ENCODE peak calls at places on chromosomes 3 and 15, in five cellular contexts. M is activated T-helper 1 cell treated with anti-CD3 and anti-CD28 coated beads, Interleukin-2, amount 50 U/mL, for 16 hours; W is nephron progenitor cell; U is caudate nucleus; T is SW 1271. D is an unnamed sample.

GRCh38 chr15:82178061-82178460 is 84.5 kb downstream of the EFL1 start:
- DNase-seq in M (no peak), W (no peak), U (no peak), T (no peak), D (no peak)

GRCh38 chr3:142597898-142598297 is 1.7 kb downstream of the PLS1 start:
- DNase-seq in M (no peak), W (no peak), U (no peak), T (no peak), D (no peak)

GRCh38 chr3:46748160-46748559 is 30.5 kb upstream of the PRSS50 start:
- DNase-seq in M (no peak), W (no peak), U (no peak), T (no peak), D (no peak)

GRCh38 chr15:60918234-60918964 is 310.7 kb downstream of the RORA start:
- DNase-seq in M (no peak), W (no peak), U (no peak), T (no peak), D (no peak)

GRCh38 chr3:188635258-188636038 is 481.5 kb downstream of the LPP start:
- DNase-seq in M (no peak), W (no peak), U (no peak), T (no peak), D (no peak)

GRCh38 chr15:55282284-55282833 is 7.3 kb downstream of the RAB27A start:
- DNase-seq in M (no peak), W (no peak), U (no peak), T (no peak), D (no peak)

GRCh38 chr3:186152889-186153292 is 44.0 kb upstream of the ETV5 start:
- DNase-seq in M (no peak), W (no peak), U (no peak), T (no peak), D (no peak)

GRCh38 chr3:45441570-45442313 is 53.4 kb downstream of the LARS2 start:
- DNase-seq in M (no peak), W (no peak), U (no peak), T (no peak), D (no peak)

GRCh38 chr3:120473896-120474675 is 23.3 kb upstream of the FSTL1 start:
- DNase-seq in M (no peak), W (no peak), U (no peak), T (no peak), D (no peak)

GRCh38 chr3:34256021-34256420 is 457.6 kb downstream of the PDCD6IP start:
- DNase-seq in M (no peak), W (no peak), U (no peak), T (no peak), D (no peak)

GRCh38 chr3:7788881-7789280 is 712.7 kb upstream of the LMCD1 start:
- DNase-seq in M (no peak), W (no peak), U (no peak), T (no peak), D (no peak)

GRCh38 chr3:39927479-39927878 is 118.1 kb downstream of the MYRIP start:
- DNase-seq in M (no peak), W (no peak), U (no peak), T (no peak), D (no peak)

GRCh38 chr3:36679384-36680200 is 84.8 kb downstream of the DCLK3 start:
- DNase-seq in M (no peak), W (no peak), U (no peak), T (no peak), D (no peak)

GRCh38 chr15:49984436-49984835 is 134.6 kb downstream of the ATP8B4 start:
- DNase-seq in M (no peak), W (no peak), U (no peak), T (no peak), D (no peak)

GRCh38 chr3:182248349-182248880 is 536.7 kb downstream of the SOX2 start:
- DNase-seq in M (no peak), W (no peak), U (no peak), T (no peak), D (no peak)

GRCh38 chr15:70088427-70088826 is 9.3 kb downstream of the TLE3 start:
- DNase-seq in M (no peak), W (no peak), U (no peak), T (no peak), D (no peak)

GRCh38 chr3:193563999-193564398 is 9.3 kb upstream of the ATP13A4 start:
- DNase-seq in M (no peak), W (no peak), U (peak; percentile 24), T (no peak), D (no peak)

GRCh38 chr3:12948371-12948770 is 107.0 kb upstream of the RPL32 start:
- DNase-seq in M (no peak), W (no peak), U (no peak), T (no peak), D (no peak)

D was measured in naive thymus-derived CD4-positive, alpha-beta T cell.